ENCODE peak calls at places on chromosomes 11 and 22, in four cellular contexts. One of them, this sample, is unnamed.

GRCh38 chr11:32723332-32723731 is 71.1 kb downstream of the CCDC73 start:
- DNase-seq in mucosa of gallbladder: no peak
- DNase-seq in left ventricle myocardium inferior: no peak
- DNase-seq in NCI-H2081: no peak
- DNase-seq in this sample: no peak

GRCh38 chr11:58334708-58335107 is 24.2 kb downstream of the OR5B17 start:
- DNase-seq in NCI-H2081: no peak
- DNase-seq in left ventricle myocardium inferior: no peak
- DNase-seq in mucosa of gallbladder: no peak
- DNase-seq in this sample: no peak

GRCh38 chr11:110092577-110093406 is at the start of gene ZC3H12C:
- DNase-seq in left ventricle myocardium inferior: peak
- DNase-seq in mucosa of gallbladder: peak
- DNase-seq in NCI-H2081: peak
- DNase-seq in this sample: peak

GRCh38 chr22:26417406-26417805 is 11.7 kb upstream of the ASPHD2 start:
- DNase-seq in NCI-H2081: no peak
- DNase-seq in mucosa of gallbladder: no peak
- DNase-seq in left ventricle myocardium inferior: no peak
- DNase-seq in this sample: no peak

GRCh38 chr11:47494996-47495855 is 46.3 kb upstream of the RAPSN start:
- DNase-seq in left ventricle myocardium inferior: no peak
- DNase-seq in NCI-H2081: no peak
- DNase-seq in mucosa of gallbladder: no peak
- DNase-seq in this sample: no peak

GRCh38 chr22:27088026-27088425 is 430.6 kb downstream of the MIAT start:
- DNase-seq in mucosa of gallbladder: no peak
- DNase-seq in left ventricle myocardium inferior: no peak
- DNase-seq in NCI-H2081: no peak
- DNase-seq in this sample: no peak

GRCh38 chr11:74849525-74850391 is 99.1 kb downstream of the XRRA1 start:
- DNase-seq in NCI-H2081: no peak
- DNase-seq in mucosa of gallbladder: no peak
- DNase-seq in left ventricle myocardium inferior: no peak
- DNase-seq in this sample: no peak

GRCh38 chr11:65491614-65492386 is 7.0 kb upstream of the MALAT1 start:
- DNase-seq in left ventricle myocardium inferior: peak
- DNase-seq in NCI-H2081: peak
- DNase-seq in mucosa of gallbladder: peak
- DNase-seq in this sample: peak

GRCh38 chr11:116109228-116109627 is 605.0 kb upstream of the CADM1 start:
- DNase-seq in mucosa of gallbladder: no peak
- DNase-seq in left ventricle myocardium inferior: no peak
- DNase-seq in NCI-H2081: no peak
- DNase-seq in this sample: no peak